ENCODE peak calls at places on chromosomes 13 and 19, in seven cellular contexts. Z is fibroblast of lung; W is mammary epithelial cell; F is aorta; A is GM23338; Y is effector memory CD4-positive, alpha-beta T cell; I is CD8-positive, alpha-beta memory T cell. J is an unnamed sample.

GRCh38 chr13:38213307-38213706 is 136.3 kb upstream of the UFM1 start:
- DNase-seq in Z (no peak), W (peak; percentile 69), F (no peak), A (no peak), Y (no peak), I (no peak), J (no peak)

GRCh38 chr13:112469071-112469745 is 93.1 kb downstream of the SPACA7 start:
- DNase-seq in Z (no peak), W (no peak), F (no peak), A (no peak), Y (no peak), I (no peak), J (no peak)

GRCh38 chr19:49340865-49341718 is 5.9 kb downstream of the CD37 start:
- DNase-seq in Z (no peak), W (no peak), F (peak; percentile 53), A (no peak), Y (no peak), I (no peak), J (no peak)

GRCh38 chr13:112074139-112074710 is 7.3 kb downstream of the SOX1 start:
- DNase-seq in Z (no peak), W (no peak), F (no peak), A (no peak), Y (no peak), I (no peak), J (peak; percentile 34)

GRCh38 chr13:83878691-83879410 is 3.4 kb downstream of the SLITRK1 start:
- DNase-seq in Z (no peak), W (no peak), F (peak; percentile 50), A (peak; percentile 67), Y (no peak), I (no peak), J (peak; percentile 58)

GRCh38 chr19:55166530-55167268 is at the start of gene DNAAF3:
- DNase-seq in Z (peak; percentile 97), W (peak; percentile 97), F (peak; percentile 91), A (peak; percentile 99), Y (peak; percentile 30), I (peak; percentile 21), J (peak; percentile 100)

GRCh38 chr19:55212447-55212846 is 3.1 kb upstream of the PTPRH start:
- DNase-seq in Z (no peak), W (no peak), F (no peak), A (peak; percentile 44), Y (no peak), I (peak; percentile 5), J (peak; percentile 83)

GRCh38 chr19:7792286-7792685 is 29.2 kb downstream of the CLEC4M start:
- DNase-seq in Z (no peak), W (peak; percentile 17), F (no peak), A (peak; percentile 12), Y (no peak), I (no peak), J (no peak)

GRCh38 chr13:42905542-42905941 is 86.5 kb downstream of the EPSTI1 start:
- DNase-seq in Z (no peak), W (no peak), F (no peak), A (no peak), Y (no peak), I (no peak), J (no peak)

GRCh38 chr19:55085923-55086715 is 10.4 kb downstream of the EPS8L1 start:
- DNase-seq in Z (no peak), W (no peak), F (peak; percentile 74), A (peak; percentile 51), Y (no peak), I (no peak), J (peak; percentile 83)

GRCh38 chr13:48642061-48642460 is 11.7 kb upstream of the CYSLTR2 start:
- DNase-seq in Z (no peak), W (no peak), F (no peak), A (no peak), Y (no peak), I (no peak), J (no peak)

GRCh38 chr13:110233682-110234280 is 73.2 kb downstream of the COL4A1 start:
- DNase-seq in Z (no peak), W (no peak), F (no peak), A (no peak), Y (no peak), I (no peak), J (no peak)
- H3K4me3 ChIP-seq in Z (peak overlapping the region; percentile 50), W (no peak overlapping the region), F (no peak overlapping the region), A (no peak overlapping the region), Y (no peak overlapping the region), I (no peak overlapping the region), J (no peak overlapping the region)

GRCh38 chr13:72290962-72291681 is 424.1 kb upstream of the DACH1 start:
- DNase-seq in Z (peak; percentile 30), W (peak; percentile 83), F (no peak), A (peak; percentile 47), Y (no peak), I (no peak), J (no peak)
- H3K27me3 ChIP-seq in Z (no peaks in the 10 kb centered on the region), W (no peaks in the 10 kb centered on the region), F (no peaks in the 10 kb centered on the region), A (no peaks in the 10 kb centered on the region), Y (no peaks in the 10 kb centered on the region), I (no peaks in the 10 kb centered on the region), J (no peaks in the 10 kb centered on the region)

DNA sequence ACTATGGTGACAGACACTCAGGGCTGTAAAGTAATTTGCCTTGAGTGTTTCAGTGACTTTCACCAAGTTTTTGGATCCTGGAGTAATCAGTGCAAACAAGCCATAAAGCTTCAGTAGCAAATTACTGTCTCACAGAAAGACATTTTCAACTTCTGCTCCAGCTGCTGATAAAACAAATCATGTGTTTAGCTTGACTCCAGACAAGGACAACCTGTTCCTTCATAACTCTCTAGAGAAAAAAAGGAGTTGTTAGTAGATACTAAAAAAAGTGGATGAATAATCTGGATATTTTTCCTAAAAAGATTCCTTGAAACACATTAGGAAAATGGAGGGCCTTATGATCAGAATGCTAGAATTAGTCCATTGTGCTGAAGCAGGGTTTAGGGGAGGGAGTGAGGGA is 9.4 kb downstream of the ARGLU1 start:
- DNase-seq in Z (no peak), W (no peak), F (no peak), A (no peak), Y (no peak), I (no peak), J (no peak)
- H3K36me3 ChIP-seq in Z (peaks cover 5% of the 10 kb centered on the region), W (peaks cover 45% of the 10 kb centered on the region), F (no peaks in the 10 kb centered on the region), A (peaks cover 46% of the 10 kb centered on the region), Y (peaks cover 50% of the 10 kb centered on the region), I (peaks cover 38% of the 10 kb centered on the region), J (peaks cover 25% of the 10 kb centered on the region)

DNA sequence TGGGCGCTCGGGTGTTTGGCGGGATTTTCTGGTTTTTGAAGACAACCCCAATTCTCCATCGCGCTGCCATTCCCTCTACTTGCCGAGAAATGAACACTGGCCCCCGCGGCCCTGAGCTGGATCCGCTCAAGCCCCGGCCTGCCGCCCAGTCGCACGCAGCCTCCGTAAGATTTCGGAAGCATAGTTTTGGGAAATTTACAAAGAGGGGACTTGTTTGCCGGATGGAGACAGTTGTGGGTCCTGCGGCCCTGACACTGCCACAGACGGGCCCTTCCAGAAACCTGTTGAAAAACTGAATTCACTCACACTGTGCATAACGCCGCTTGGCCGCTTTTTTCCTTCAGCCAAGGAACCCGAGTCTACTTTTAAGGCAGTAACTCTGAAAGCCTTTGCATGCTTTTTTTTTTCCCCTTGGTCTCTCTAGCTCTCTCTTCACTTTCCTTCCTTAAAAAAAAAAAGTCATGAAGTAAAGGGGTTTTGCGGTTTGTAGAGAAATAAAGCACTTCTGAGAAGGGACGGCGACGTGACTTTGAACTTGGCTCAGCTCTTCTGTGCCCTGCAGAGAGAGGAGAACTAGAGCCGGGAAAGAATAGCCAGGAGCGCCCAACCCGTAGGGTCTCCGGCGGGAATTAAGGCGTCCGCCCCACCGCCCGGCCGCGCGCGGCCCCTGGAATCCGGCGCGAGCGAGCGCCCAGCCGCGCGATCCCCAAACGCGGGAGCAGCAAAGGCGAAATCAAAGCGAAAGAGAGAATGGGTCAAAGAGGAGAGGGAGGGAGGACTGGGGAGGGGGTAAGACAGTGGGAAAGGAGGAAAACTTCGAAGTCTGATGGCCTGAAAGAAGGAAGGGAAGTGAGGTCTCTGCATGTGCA is 3.4 kb upstream of the ZIC2 start:
- DNase-seq in Z (no peak), W (no peak), F (peak; percentile 50), A (peak; percentile 82), Y (no peak), I (no peak), J (peak; percentile 83)
- H3K4me3 ChIP-seq in Z (no peak overlapping the region), W (no peak overlapping the region), F (no peak overlapping the region), A (peak overlapping the region; percentile 89), Y (no peak overlapping the region), I (no peak overlapping the region), J (peak overlapping the region; percentile 91)

GRCh38 chr13:96994849-96995243 is 570 bp upstream of the OXGR1 start:
- DNase-seq in Z (no peak), W (no peak), F (no peak), A (peak; percentile 22), Y (no peak), I (no peak), J (no peak)
- H3K27me3 ChIP-seq in Z (peaks cover 18% of the 10 kb centered on the region), W (peaks cover 19% of the 10 kb centered on the region), F (no peaks in the 10 kb centered on the region), A (peaks cover 78% of the 10 kb centered on the region), Y (peaks cover 6% of the 10 kb centered on the region), I (peaks cover 8% of the 10 kb centered on the region), J (peaks cover 66% of the 10 kb centered on the region)

GRCh38 chr19:2079076-2079864 is 16.9 kb downstream of the MOB3A start:
- DNase-seq in Z (no peak), W (no peak), F (no peak), A (no peak), Y (no peak), I (no peak), J (no peak)

GRCh38 chr19:2077833-2078619 is 18.1 kb downstream of the MOB3A start:
- DNase-seq in Z (no peak), W (no peak), F (no peak), A (no peak), Y (no peak), I (no peak), J (no peak)

GRCh38 chr19:2079865-2080301 is 16.2 kb downstream of the MOB3A start:
- DNase-seq in Z (no peak), W (no peak), F (no peak), A (no peak), Y (no peak), I (no peak), J (no peak)

GRCh38 chr19:2077398-2077797 is 18.7 kb downstream of the MOB3A start:
- DNase-seq in Z (no peak), W (no peak), F (no peak), A (no peak), Y (no peak), I (no peak), J (no peak)

GRCh38 chr19:2076481-2077082 is 19.5 kb downstream of the MOB3A start:
- DNase-seq in Z (no peak), W (no peak), F (no peak), A (no peak), Y (no peak), I (no peak), J (no peak)
- H3K36me3 ChIP-seq in Z (peaks cover 29% of the 10 kb centered on the region), W (peaks cover 29% of the 10 kb centered on the region), F (peaks cover 5% of the 10 kb centered on the region), A (no peaks in the 10 kb centered on the region), Y (peaks cover 84% of the 10 kb centered on the region), I (peaks cover 71% of the 10 kb centered on the region), J (no peaks in the 10 kb centered on the region)

GRCh38 chr19:50564229-50565105 is 3.8 kb downstream of the LRRC4B start:
- DNase-seq in Z (no peak), W (no peak), F (no peak), A (no peak), Y (no peak), I (no peak), J (peak; percentile 67)
- H3K4me3 ChIP-seq in Z (no peak overlapping the region), W (no peak overlapping the region), F (no peak overlapping the region), A (no peak overlapping the region), Y (no peak overlapping the region), I (no peak overlapping the region), J (no peak overlapping the region)

DNA sequence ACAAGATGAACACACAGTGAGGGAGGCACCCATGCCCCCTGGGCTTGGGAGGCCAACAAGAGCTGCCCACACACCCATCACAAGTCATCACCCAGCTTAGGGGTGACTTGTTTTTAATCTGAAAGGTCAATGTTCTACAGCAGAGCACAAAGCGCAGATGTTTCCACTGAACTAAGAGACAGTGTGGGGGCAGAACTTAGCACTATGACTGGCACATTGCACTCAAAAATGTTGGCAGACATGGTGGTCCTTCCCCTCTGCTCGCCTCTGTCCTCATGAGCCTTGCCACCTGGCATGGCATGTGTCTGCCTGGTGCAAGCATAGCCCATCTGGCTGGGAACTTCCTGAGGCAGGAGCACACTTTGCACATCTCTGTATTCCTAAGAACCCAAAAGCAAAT is 81.4 kb upstream of the ZNF98 start:
- DNase-seq in Z (no peak), W (no peak), F (no peak), A (no peak), Y (no peak), I (no peak), J (no peak)
- H3K27me3 ChIP-seq in Z (no peaks in the 10 kb centered on the region), W (no peaks in the 10 kb centered on the region), F (no peaks in the 10 kb centered on the region), A (no peaks in the 10 kb centered on the region), Y (no peaks in the 10 kb centered on the region), I (no peaks in the 10 kb centered on the region), J (no peaks in the 10 kb centered on the region)

J was measured in H7.